ENCODE peak calls at places on chromosomes 5 and 9, in six cellular contexts. One of them, this sample, is unnamed.

GRCh38 chr5:78730300-78731094 is 81.9 kb upstream of the LHFPL2 start:
- DNase-seq in foreskin fibroblast: no peak
- DNase-seq in gastrocnemius medialis: no peak
- DNase-seq in ACHN: no peak
- DNase-seq in C1 segment of cervical spinal cord: no peak
- DNase-seq in NCI-H460: no peak
- DNase-seq in this sample: no peak

GRCh38 chr9:109117856-109118801 is 1.6 kb downstream of the TMEM245 start:
- DNase-seq in foreskin fibroblast: peak; percentile 89
- DNase-seq in gastrocnemius medialis: peak; percentile 57
- DNase-seq in ACHN: peak; percentile 86
- DNase-seq in C1 segment of cervical spinal cord: no peak
- DNase-seq in NCI-H460: peak; percentile 77
- DNase-seq in this sample: peak; percentile 71

GRCh38 chr5:131589510-131590348 is 45.3 kb downstream of the RAPGEF6 start:
- DNase-seq in foreskin fibroblast: peak; percentile 70
- DNase-seq in gastrocnemius medialis: no peak
- DNase-seq in ACHN: peak; percentile 55
- DNase-seq in C1 segment of cervical spinal cord: peak; percentile 44
- DNase-seq in NCI-H460: peak; percentile 38
- DNase-seq in this sample: peak; percentile 50

GRCh38 chr9:13209498-13209897 is 70.0 kb downstream of the MPDZ start:
- DNase-seq in foreskin fibroblast: no peak
- DNase-seq in gastrocnemius medialis: no peak
- DNase-seq in ACHN: no peak
- DNase-seq in C1 segment of cervical spinal cord: no peak
- DNase-seq in NCI-H460: no peak
- DNase-seq in this sample: no peak

GRCh38 chr5:65100846-65101678 is 332.3 kb downstream of the CWC27 start:
- DNase-seq in foreskin fibroblast: peak; percentile 90
- DNase-seq in gastrocnemius medialis: peak; percentile 26
- DNase-seq in ACHN: peak; percentile 62
- DNase-seq in C1 segment of cervical spinal cord: peak; percentile 5
- DNase-seq in NCI-H460: peak; percentile 43
- DNase-seq in this sample: peak; percentile 75

GRCh38 chr5:10307206-10308148 is at the start of gene CMBL:
- DNase-seq in foreskin fibroblast: peak; percentile 76
- DNase-seq in gastrocnemius medialis: peak; percentile 40
- DNase-seq in ACHN: peak; percentile 64
- DNase-seq in C1 segment of cervical spinal cord: peak; percentile 19
- DNase-seq in NCI-H460: peak; percentile 41
- DNase-seq in this sample: peak; percentile 66

GRCh38 chr9:127185931-127186781 is 63.7 kb upstream of the ANGPTL2 start:
- DNase-seq in foreskin fibroblast: peak; percentile 97
- DNase-seq in gastrocnemius medialis: peak; percentile 82
- DNase-seq in ACHN: no peak
- DNase-seq in C1 segment of cervical spinal cord: peak; percentile 79
- DNase-seq in NCI-H460: no peak
- DNase-seq in this sample: peak; percentile 78

GRCh38 chr5:128534729-128535128 is 3.3 kb downstream of the FBN2 start:
- DNase-seq in foreskin fibroblast: peak; percentile 24
- DNase-seq in gastrocnemius medialis: no peak
- DNase-seq in ACHN: no peak
- DNase-seq in C1 segment of cervical spinal cord: no peak
- DNase-seq in NCI-H460: no peak
- DNase-seq in this sample: no peak

GRCh38 chr9:34171753-34172535 is 6.9 kb upstream of the UBAP1 start:
- DNase-seq in foreskin fibroblast: no peak
- DNase-seq in gastrocnemius medialis: peak; percentile 25
- DNase-seq in ACHN: no peak
- DNase-seq in C1 segment of cervical spinal cord: no peak
- DNase-seq in NCI-H460: no peak
- DNase-seq in this sample: no peak

GRCh38 chr5:97002983-97003382 is 67.1 kb downstream of the LNPEP start:
- DNase-seq in foreskin fibroblast: peak; percentile 5
- DNase-seq in gastrocnemius medialis: no peak
- DNase-seq in ACHN: no peak
- DNase-seq in C1 segment of cervical spinal cord: no peak
- DNase-seq in NCI-H460: no peak
- DNase-seq in this sample: no peak

GRCh38 chr5:81718300-81718699 is 32.6 kb downstream of the SSBP2 start:
- DNase-seq in foreskin fibroblast: no peak
- DNase-seq in gastrocnemius medialis: no peak
- DNase-seq in ACHN: no peak
- DNase-seq in C1 segment of cervical spinal cord: no peak
- DNase-seq in NCI-H460: no peak
- DNase-seq in this sample: no peak

GRCh38 chr5:177111720-177112394 is 21.7 kb upstream of the NSD1 start:
- DNase-seq in foreskin fibroblast: peak; percentile 69
- DNase-seq in gastrocnemius medialis: no peak
- DNase-seq in ACHN: peak; percentile 37
- DNase-seq in C1 segment of cervical spinal cord: peak; percentile 50
- DNase-seq in NCI-H460: peak; percentile 30
- DNase-seq in this sample: peak; percentile 69

GRCh38 chr5:142753114-142753764 is 16.9 kb upstream of the ARHGAP26 start:
- DNase-seq in foreskin fibroblast: no peak
- DNase-seq in gastrocnemius medialis: peak; percentile 62
- DNase-seq in ACHN: no peak
- DNase-seq in C1 segment of cervical spinal cord: peak; percentile 34
- DNase-seq in NCI-H460: no peak
- DNase-seq in this sample: no peak

GRCh38 chr9:4503103-4503502 is 12.8 kb downstream of the SLC1A1 start:
- DNase-seq in foreskin fibroblast: no peak
- DNase-seq in gastrocnemius medialis: no peak
- DNase-seq in ACHN: no peak
- DNase-seq in C1 segment of cervical spinal cord: no peak
- DNase-seq in NCI-H460: no peak
- DNase-seq in this sample: no peak

GRCh38 chr5:89342106-89342876 is 459.3 kb upstream of the MEF2C start:
- DNase-seq in foreskin fibroblast: peak; percentile 90
- DNase-seq in gastrocnemius medialis: no peak
- DNase-seq in ACHN: no peak
- DNase-seq in C1 segment of cervical spinal cord: no peak
- DNase-seq in NCI-H460: no peak
- DNase-seq in this sample: peak; percentile 12

GRCh38 chr9:6218099-6218502 is 2.5 kb downstream of the IL33 start:
- DNase-seq in foreskin fibroblast: peak; percentile 36
- DNase-seq in gastrocnemius medialis: no peak
- DNase-seq in ACHN: no peak
- DNase-seq in C1 segment of cervical spinal cord: no peak
- DNase-seq in NCI-H460: no peak
- DNase-seq in this sample: no peak

GRCh38 chr5:13985736-13986418 is 41.4 kb upstream of the DNAH5 start:
- DNase-seq in foreskin fibroblast: peak; percentile 94
- DNase-seq in gastrocnemius medialis: no peak
- DNase-seq in ACHN: peak; percentile 95
- DNase-seq in C1 segment of cervical spinal cord: no peak
- DNase-seq in NCI-H460: peak; percentile 75
- DNase-seq in this sample: peak; percentile 77

GRCh38 chr5:172078027-172078426 is 71.6 kb upstream of the FBXW11 start:
- DNase-seq in foreskin fibroblast: no peak
- DNase-seq in gastrocnemius medialis: no peak
- DNase-seq in ACHN: no peak
- DNase-seq in C1 segment of cervical spinal cord: no peak
- DNase-seq in NCI-H460: no peak
- DNase-seq in this sample: no peak

GRCh38 chr9:91100878-91101450 is 260.8 kb downstream of the AUH start:
- DNase-seq in foreskin fibroblast: peak; percentile 73
- DNase-seq in gastrocnemius medialis: peak; percentile 92
- DNase-seq in ACHN: no peak
- DNase-seq in C1 segment of cervical spinal cord: no peak
- DNase-seq in NCI-H460: no peak
- DNase-seq in this sample: peak; percentile 58

GRCh38 chr9:6788175-6789016 is 30.6 kb downstream of the KDM4C start:
- DNase-seq in foreskin fibroblast: peak; percentile 71
- DNase-seq in gastrocnemius medialis: no peak
- DNase-seq in ACHN: peak; percentile 76
- DNase-seq in C1 segment of cervical spinal cord: no peak
- DNase-seq in NCI-H460: peak; percentile 33
- DNase-seq in this sample: peak; percentile 73

GRCh38 chr5:190366-191035 is 794 bp upstream of the LRRC14B start:
- DNase-seq in foreskin fibroblast: no peak
- DNase-seq in gastrocnemius medialis: peak; percentile 70
- DNase-seq in ACHN: no peak
- DNase-seq in C1 segment of cervical spinal cord: no peak
- DNase-seq in NCI-H460: no peak
- DNase-seq in this sample: no peak

GRCh38 chr5:119876522-119876921 is 247.2 kb downstream of the FAM170A start:
- DNase-seq in foreskin fibroblast: peak; percentile 18
- DNase-seq in gastrocnemius medialis: no peak
- DNase-seq in ACHN: no peak
- DNase-seq in C1 segment of cervical spinal cord: no peak
- DNase-seq in NCI-H460: no peak
- DNase-seq in this sample: no peak

GRCh38 chr9:99660191-99660636 is 161.5 kb upstream of the NR4A3 start:
- DNase-seq in foreskin fibroblast: no peak
- DNase-seq in gastrocnemius medialis: no peak
- DNase-seq in ACHN: no peak
- DNase-seq in C1 segment of cervical spinal cord: no peak
- DNase-seq in NCI-H460: no peak
- DNase-seq in this sample: no peak

GRCh38 chr5:151075698-151076331 is 5.0 kb downstream of the TNIP1 start:
- DNase-seq in foreskin fibroblast: peak; percentile 69
- DNase-seq in gastrocnemius medialis: peak; percentile 73
- DNase-seq in ACHN: no peak
- DNase-seq in C1 segment of cervical spinal cord: no peak
- DNase-seq in NCI-H460: no peak
- DNase-seq in this sample: peak; percentile 64

GRCh38 chr9:87271696-87272477 is 225.8 kb upstream of the DAPK1 start:
- DNase-seq in foreskin fibroblast: peak; percentile 41
- DNase-seq in gastrocnemius medialis: no peak
- DNase-seq in ACHN: no peak
- DNase-seq in C1 segment of cervical spinal cord: no peak
- DNase-seq in NCI-H460: no peak
- DNase-seq in this sample: no peak

GRCh38 chr5:135543151-135543818 is 7.5 kb upstream of the NEUROG1 start:
- DNase-seq in foreskin fibroblast: no peak
- DNase-seq in gastrocnemius medialis: no peak
- DNase-seq in ACHN: no peak
- DNase-seq in C1 segment of cervical spinal cord: no peak
- DNase-seq in NCI-H460: no peak
- DNase-seq in this sample: no peak

GRCh38 chr9:115923903-115924668 is 229.5 kb upstream of the PAPPA start:
- DNase-seq in foreskin fibroblast: peak; percentile 97
- DNase-seq in gastrocnemius medialis: no peak
- DNase-seq in ACHN: no peak
- DNase-seq in C1 segment of cervical spinal cord: no peak
- DNase-seq in NCI-H460: peak; percentile 91
- DNase-seq in this sample: peak; percentile 47

GRCh38 chr5:40217509-40217908 is 462.2 kb upstream of the PTGER4 start:
- DNase-seq in foreskin fibroblast: no peak
- DNase-seq in gastrocnemius medialis: no peak
- DNase-seq in ACHN: no peak
- DNase-seq in C1 segment of cervical spinal cord: no peak
- DNase-seq in NCI-H460: no peak
- DNase-seq in this sample: no peak

GRCh38 chr5:102375256-102375655 is 79.2 kb upstream of the SLCO4C1 start:
- DNase-seq in foreskin fibroblast: no peak
- DNase-seq in gastrocnemius medialis: no peak
- DNase-seq in ACHN: no peak
- DNase-seq in C1 segment of cervical spinal cord: no peak
- DNase-seq in NCI-H460: no peak
- DNase-seq in this sample: no peak